ENCODE peak calls at places on chromosome 21, in four cellular contexts. J, A, E and I are unnamed samples.

GRCh38 chr21:35316456-35316855 is 267.4 kb upstream of the RUNX1 start:
- DNase-seq in J (no peak), A (no peak), E (no peak), I (no peak)

GRCh38 chr21:14064296-14064645 is 146.5 kb downstream of the LIPI start:
- DNase-seq in J (no peak), A (no peak), E (no peak), I (no peak)

GRCh38 chr21:27776925-27777553 is 810.2 kb upstream of the ADAMTS5 start:
- DNase-seq in J (no peak), A (peak; percentile 54), E (no peak), I (no peak)

GRCh38 chr21:43343992-43344886 is 82.7 kb downstream of the SIK1 start:
- DNase-seq in J (no peak), A (peak; percentile 89), E (no peak), I (no peak)

GRCh38 chr21:43322805-43323204 is 104.1 kb downstream of the SIK1 start:
- DNase-seq in J (no peak), A (no peak), E (peak; percentile 55), I (no peak)

GRCh38 chr21:27001526-27001925 is 34.6 kb upstream of the ADAMTS5 start:
- DNase-seq in J (no peak), A (no peak), E (no peak), I (no peak)

GRCh38 chr21:34612056-34612455 is 2.9 kb downstream of the RCAN1 start:
- DNase-seq in J (no peak), A (no peak), E (no peak), I (no peak)

GRCh38 chr21:33828083-33828482 is 87.5 kb downstream of the ATP5PO start:
- DNase-seq in J (no peak), A (no peak), E (no peak), I (no peak)

GRCh38 chr21:32580949-32581348 is 4.4 kb downstream of the TCP10L start:
- DNase-seq in J (no peak), A (no peak), E (no peak), I (peak; percentile 28)
- H3K4me3 ChIP-seq in J (no peak overlapping the region), A (no peak overlapping the region), E (no peak overlapping the region), I (no peak overlapping the region)

DNA sequence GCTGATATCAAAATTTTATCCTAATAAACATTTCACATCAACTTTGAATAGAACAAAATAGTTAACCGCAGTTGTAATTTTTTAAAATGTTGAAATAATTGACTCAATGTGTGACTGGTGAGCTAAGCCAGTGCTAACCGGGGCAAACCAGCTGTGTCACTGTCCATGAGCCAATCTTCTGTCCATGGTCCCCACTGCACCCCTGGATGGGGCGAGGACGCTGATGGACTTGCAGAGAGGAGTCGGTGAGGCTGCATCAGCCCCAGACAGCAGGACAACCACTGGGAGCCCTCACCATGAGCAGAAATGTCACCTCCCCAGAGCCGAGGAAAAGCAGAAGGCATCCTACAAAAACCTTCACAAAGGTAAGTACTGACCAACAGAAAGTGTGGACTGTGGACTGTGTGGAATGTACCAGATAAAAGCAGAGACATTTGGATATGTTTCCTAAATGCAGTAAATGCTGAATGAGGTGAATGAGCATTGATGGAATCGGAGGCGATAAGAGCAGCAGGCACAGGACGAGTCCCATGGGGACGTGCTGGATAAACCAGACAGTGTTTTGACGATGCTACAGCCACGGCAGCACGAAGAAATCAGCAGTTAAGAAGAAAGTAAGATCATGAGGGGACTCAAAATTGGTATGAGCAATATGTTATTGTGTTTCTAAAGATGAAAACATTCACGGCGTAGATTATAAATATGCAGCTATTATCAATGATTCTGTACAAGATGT is 115.0 kb upstream of the BACE2 start:
- DNase-seq in J (no peak), A (no peak), E (no peak), I (no peak)
- TF ChIP-seq POLR2A in J (no peak), A (no peak), E (no peak), I (no peak)

GRCh38 chr21:42236014-42236413 is 17.1 kb downstream of the ABCG1 start:
- DNase-seq in J (no peak), A (peak; percentile 52), E (peak; percentile 61), I (no peak)

GRCh38 chr21:42234026-42234425 is 15.1 kb downstream of the ABCG1 start:
- DNase-seq in J (no peak), A (no peak), E (no peak), I (no peak)

GRCh38 chr21:42234464-42235241 is 15.7 kb downstream of the ABCG1 start:
- DNase-seq in J (peak; percentile 42), A (peak; percentile 84), E (peak; percentile 76), I (peak; percentile 91)

GRCh38 chr21:42236693-42237092 is 17.8 kb downstream of the ABCG1 start:
- DNase-seq in J (no peak), A (no peak), E (no peak), I (no peak)

GRCh38 chr21:42235593-42235992 is 16.7 kb downstream of the ABCG1 start:
- DNase-seq in J (no peak), A (no peak), E (peak; percentile 34), I (no peak)
- H3K4me3 ChIP-seq in J (no peak overlapping the region), A (no peak overlapping the region), E (no peak overlapping the region), I (no peak overlapping the region)

GRCh38 chr21:39314155-39315027 is 959 bp upstream of the BRWD1 start:
- DNase-seq in J (no peak), A (peak; percentile 28), E (peak; percentile 72), I (peak; percentile 87)

GRCh38 chr21:39313042-39313456 is 383 bp downstream of the BRWD1 start:
- DNase-seq in J (no peak), A (peak; percentile 35), E (peak; percentile 37), I (peak; percentile 28)

GRCh38 chr21:39312112-39313041 is 1.1 kb downstream of the BRWD1 start:
- DNase-seq in J (peak; percentile 89), A (peak; percentile 92), E (peak; percentile 96), I (peak; percentile 99)

GRCh38 chr21:39315603-39316002 is 2.2 kb upstream of the BRWD1 start:
- DNase-seq in J (no peak), A (no peak), E (no peak), I (no peak)

DNA sequence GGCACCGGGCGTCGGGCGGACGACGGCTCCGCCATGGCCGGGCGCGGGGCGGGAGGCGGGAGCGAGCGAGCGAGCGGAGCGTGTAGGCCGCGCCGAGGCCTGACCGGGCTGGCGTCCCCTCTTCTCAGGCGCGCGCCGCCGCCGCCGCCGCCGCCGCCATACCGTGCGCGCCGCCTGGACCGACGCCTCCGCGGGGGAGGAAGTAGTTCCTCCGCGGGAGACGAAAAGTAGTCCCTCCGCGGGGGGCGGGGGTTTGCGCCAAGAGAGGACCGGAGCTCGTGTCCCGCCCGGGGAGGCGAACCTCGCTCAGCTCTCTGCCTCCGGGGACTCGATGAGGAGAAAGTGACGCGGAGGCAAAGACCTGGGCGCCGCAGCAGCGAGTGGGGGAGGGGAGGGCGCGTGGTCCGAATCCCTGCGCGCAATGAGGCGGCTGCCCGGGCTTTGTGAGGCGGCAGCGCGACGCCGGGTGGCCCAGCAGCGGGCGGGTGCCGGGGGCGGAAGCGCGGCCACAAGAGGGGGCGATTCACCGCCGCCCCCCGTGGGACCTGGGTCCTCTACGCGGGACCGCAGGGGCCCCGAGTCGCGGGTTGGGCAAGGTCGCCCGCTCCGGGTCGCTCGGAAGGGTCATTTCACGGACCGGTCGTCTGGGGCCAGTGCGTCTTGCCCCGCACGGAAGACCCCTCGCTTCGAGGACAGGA is at the start of gene BRWD1:
- DNase-seq in J (peak; percentile 53), A (peak; percentile 80), E (peak; percentile 87), I (peak; percentile 66)
- TF ChIP-seq POLR2A in J (peak; percentile 56), A (no peak), E (no peak), I (no peak)

GRCh38 chr21:44722701-44723100 is 11.3 kb upstream of the TSPEAR start:
- DNase-seq in J (no peak), A (no peak), E (no peak), I (no peak)
- H3K4me3 ChIP-seq in J (no peak overlapping the region), A (no peak overlapping the region), E (no peak overlapping the region), I (no peak overlapping the region)